ENCODE peak calls at places on chromosomes 16 and 17, in seven cellular contexts. L is NCI-H2029 treated with DMSO at 0.1 percent for 48 hours; T is non-pigmented ciliary epithelial cell; A is stomach; D is stimulated activated CD4-positive, alpha-beta T cell treated with anti-CD3 and anti-CD28 coated beads, Interleukin-1b, Interleukin-23, amount 100 ng/mL, for 24 hours; F is T-cell; G is DMS153. J is an unnamed sample.

GRCh38 chr16:47667956-47668355 is 206.8 kb downstream of the PHKB start:
- DNase-seq in F (no peak), D (no peak), T (no peak), A (no peak), G (no peak), L (no peak), J (no peak)

GRCh38 chr17:19242323-19242722 is 5.2 kb downstream of the EPN2 start:
- DNase-seq in T (no peak), L (no peak), D (no peak), F (no peak), G (no peak), A (no peak), J (no peak)

GRCh38 chr17:32243712-32244111 is 21.9 kb upstream of the RHBDL3 start:
- DNase-seq in A (no peak), F (no peak), D (no peak), G (no peak), T (no peak), L (no peak), J (no peak)

GRCh38 chr17:9890124-9890523 is 14.9 kb downstream of the RCVRN start:
- DNase-seq in D (no peak), T (no peak), F (no peak), A (no peak), L (no peak), G (no peak), J (no peak)

GRCh38 chr16:68367034-68367433 is 56.2 kb downstream of the PRMT7 start:
- DNase-seq in L (no peak), T (no peak), F (no peak), D (no peak), A (peak), G (no peak), J (no peak)

GRCh38 chr17:69944406-69944805 is 130.6 kb upstream of the KCNJ16 start:
- DNase-seq in F (no peak), L (no peak), T (no peak), A (no peak), G (no peak), D (no peak), J (no peak)

GRCh38 chr17:57213180-57213825 is 43.0 kb upstream of the MSI2 start:
- DNase-seq in G (no peak), D (no peak), A (no peak), F (no peak), T (no peak), L (no peak), J (no peak)

GRCh38 chr17:37124074-37124824 is 175.5 kb downstream of the AATF start:
- DNase-seq in F (no peak), L (no peak), A (no peak), T (no peak), G (no peak), D (no peak), J (no peak)

GRCh38 chr17:11140501-11140900 is 100.5 kb upstream of the SHISA6 start:
- DNase-seq in A (no peak), F (no peak), G (no peak), L (no peak), T (no peak), D (no peak), J (no peak)

GRCh38 chr16:73365010-73365409 is 317.1 kb upstream of the ZFHX3 start:
- DNase-seq in L (no peak), G (no peak), T (peak), D (no peak), A (peak), F (no peak), J (no peak)

GRCh38 chr16:68779891-68780290 is 42.8 kb downstream of the CDH1 start:
- DNase-seq in T (no peak), L (peak), G (no peak), F (no peak), D (no peak), A (peak), J (no peak)

GRCh38 chr17:33786478-33786877 is 468.6 kb upstream of the CCL2 start:
- DNase-seq in G (no peak), T (no peak), L (no peak), D (no peak), F (no peak), A (no peak), J (no peak)

GRCh38 chr16:83953796-83954576 is 946 bp downstream of the OSGIN1 start:
- DNase-seq in D (no peak), F (no peak), A (no peak), G (peak), T (peak), L (no peak), J (peak)

GRCh38 chr16:27285676-27286196 is 17.2 kb upstream of the NSMCE1 start:
- DNase-seq in G (no peak), L (no peak), D (no peak), A (no peak), F (no peak), T (no peak), J (no peak)

GRCh38 chr17:38572665-38573365 is 32.9 kb downstream of the SRCIN1 start:
- DNase-seq in G (peak), D (no peak), L (peak), A (peak), T (no peak), F (no peak), J (no peak)

GRCh38 chr16:54957403-54957802 is 26.7 kb downstream of the IRX5 start:
- DNase-seq in D (no peak), A (peak), L (peak), G (no peak), F (no peak), T (no peak), J (peak)

GRCh38 chr16:50665128-50665878 is 15.8 kb downstream of the SNX20 start:
- DNase-seq in D (peak), T (peak), G (no peak), F (peak), L (no peak), A (peak), J (no peak)

GRCh38 chr17:41666336-41666680 is 22.4 kb upstream of the EIF1 start:
- DNase-seq in D (peak), L (peak), T (no peak), F (no peak), G (peak), A (no peak), J (no peak)

GRCh38 chr16:75377971-75378386 is 55.3 kb downstream of the CFDP1 start:
- DNase-seq in F (no peak), T (peak), L (no peak), D (no peak), G (no peak), A (no peak), J (no peak)

GRCh38 chr16:1460602-1461138 is 14.2 kb downstream of the CLCN7 start:
- DNase-seq in G (no peak), A (no peak), T (no peak), L (no peak), D (no peak), F (no peak), J (no peak)

GRCh38 chr16:85228463-85228862 is 116.2 kb upstream of the CIBAR2 start:
- DNase-seq in F (no peak), L (no peak), T (no peak), D (no peak), A (no peak), G (no peak), J (no peak)

GRCh38 chr17:57939797-57940196 is 15.4 kb downstream of the CUEDC1 start:
- DNase-seq in F (no peak), T (no peak), D (no peak), L (peak), A (no peak), G (peak), J (no peak)